ENCODE peak calls at places on chromosome 18, in eight cellular contexts. E, N, D, Y, H, W, K and B are unnamed samples.

GRCh38 chr18:46630160-46630559 is 26.9 kb downstream of the LOXHD1 start:
- DNase-seq in N (peak), H (no peak), W (no peak), E (no peak), D (no peak), K (no peak), Y (peak), B (no peak)

GRCh38 chr18:13217466-13217961 is 1.0 kb upstream of the LDLRAD4 start:
- DNase-seq in H (peak), E (no peak), K (peak), N (peak), W (peak), D (peak), Y (no peak), B (peak)

GRCh38 chr18:31657823-31658669 is 26.3 kb downstream of the B4GALT6 start:
- DNase-seq in E (no peak), H (peak), K (no peak), N (no peak), D (no peak), W (no peak), Y (no peak), B (no peak)

GRCh38 chr18:73668051-73668450 is 479.6 kb downstream of the FBXO15 start:
- DNase-seq in D (no peak), H (no peak), Y (no peak), W (no peak), E (no peak), N (no peak), K (no peak), B (no peak)

GRCh38 chr18:13568443-13569392 is 157.6 kb downstream of the FAM210A start:
- DNase-seq in W (no peak), D (no peak), N (no peak), K (no peak), H (no peak), E (no peak), Y (no peak), B (no peak)

GRCh38 chr18:22974707-22975106 is 41.6 kb downstream of the RBBP8 start:
- DNase-seq in H (no peak), Y (no peak), K (no peak), E (no peak), N (no peak), D (no peak), W (no peak), B (no peak)

GRCh38 chr18:78396077-78396476 is 583.5 kb upstream of the SALL3 start:
- DNase-seq in E (no peak), Y (no peak), H (no peak), W (no peak), N (no peak), D (no peak), K (no peak), B (no peak)

GRCh38 chr18:35132284-35132910 is 91.2 kb downstream of the MAPRE2 start:
- DNase-seq in W (no peak), D (no peak), N (no peak), Y (no peak), H (no peak), K (no peak), E (peak), B (no peak)

GRCh38 chr18:31451625-31452024 is 4.1 kb downstream of the DSG3 start:
- DNase-seq in E (no peak), K (no peak), D (no peak), W (no peak), N (no peak), Y (peak), H (no peak), B (no peak)

GRCh38 chr18:58180738-58181353 is 136.8 kb downstream of the NEDD4L start:
- DNase-seq in N (peak), E (peak), Y (no peak), K (peak), H (peak), W (peak), D (peak), B (peak)